ENCODE peak calls at places on chromosomes 3 and 15, in nine cellular contexts. M is nucleus accumbens; U is T-helper 9 cell; Y is anterior cingulate cortex; N is natural killer cell treated with Interleukin-12 subunit alpha and Interleukin-12 subunit beta and Interleukin-15 and Interleukin-18, amount 100 ng/mL, for 72 hours; X is coronary artery; E is SK-MEL-5; I is AG20443; Z is MV-4-11. K is an unnamed sample.

GRCh38 chr3:127254730-127255129 is 33.1 kb downstream of the PRR20G start:
- DNase-seq in N (no peak), E (peak; percentile 41), X (no peak), M (no peak), Y (no peak), U (no peak), Z (peak; percentile 14), I (no peak), K (peak; percentile 8)

GRCh38 chr3:20035019-20035418 is 5.2 kb upstream of the KAT2B start:
- DNase-seq in E (no peak), N (no peak), I (no peak), U (no peak), X (no peak), Z (no peak), M (no peak), Y (no peak), K (no peak)

GRCh38 chr15:74209997-74210573 is 7.5 kb upstream of the STRA6 start:
- DNase-seq in U (no peak), N (no peak), I (peak; percentile 62), E (no peak), Z (no peak), X (no peak), M (no peak), Y (no peak), K (no peak)

GRCh38 chr15:100537326-100537725 is 8.6 kb upstream of the CERS3 start:
- DNase-seq in I (no peak), Y (no peak), X (no peak), E (no peak), M (no peak), U (no peak), N (no peak), Z (peak; percentile 92), K (no peak)

GRCh38 chr15:39228889-39229288 is 352.0 kb upstream of the THBS1 start:
- DNase-seq in Z (no peak), Y (no peak), M (no peak), U (no peak), E (no peak), X (no peak), I (no peak), N (no peak), K (no peak)

GRCh38 chr15:44195151-44195740 is at the start of gene FRMD5:
- DNase-seq in N (peak; percentile 87), Y (peak; percentile 89), X (peak; percentile 74), Z (no peak), M (peak; percentile 96), I (peak; percentile 99), E (peak; percentile 95), U (peak; percentile 72), K (peak; percentile 83)

GRCh38 chr3:78580691-78581090 is 1187.1 kb downstream of the ROBO1 start:
- DNase-seq in X (no peak), E (no peak), N (no peak), U (no peak), I (peak; percentile 10), Z (no peak), M (no peak), Y (no peak), K (no peak)

GRCh38 chr3:38601971-38602550 is 47.4 kb downstream of the SCN5A start:
- DNase-seq in N (no peak), E (no peak), M (no peak), X (no peak), Y (no peak), Z (no peak), I (no peak), U (no peak), K (no peak)

GRCh38 chr15:85168642-85169173 is 187.1 kb downstream of the PDE8A start:
- DNase-seq in I (peak; percentile 28), Y (no peak), X (no peak), Z (no peak), M (no peak), E (peak; percentile 26), N (no peak), U (peak; percentile 20), K (no peak)

GRCh38 chr15:64604319-64604718 is 143.9 kb downstream of the ZNF609 start:
- DNase-seq in Z (no peak), I (no peak), Y (no peak), M (no peak), X (no peak), N (no peak), E (no peak), U (no peak), K (no peak)

GRCh38 chr3:70861855-70862254 is 549.4 kb upstream of the MDFIC2 start:
- DNase-seq in Z (no peak), M (no peak), N (no peak), Y (no peak), X (no peak), E (no peak), U (no peak), I (peak; percentile 58), K (no peak)

GRCh38 chr15:77228831-77229230 is 157.9 kb upstream of the TSPAN3 start:
- DNase-seq in N (no peak), X (no peak), Z (peak; percentile 45), I (no peak), Y (no peak), M (no peak), U (no peak), E (no peak), K (no peak)

GRCh38 chr3:191235331-191236314 is 36.6 kb downstream of the OSTN start:
- DNase-seq in E (peak; percentile 49), I (peak; percentile 48), M (no peak), U (no peak), Z (no peak), N (no peak), Y (no peak), X (no peak), K (peak; percentile 54)

GRCh38 chr3:72439321-72440183 is 408.7 kb downstream of the SHQ1 start:
- DNase-seq in Y (no peak), E (no peak), U (no peak), I (no peak), Z (no peak), N (no peak), M (no peak), X (no peak), K (no peak)